ENCODE peak calls at places on chromosomes 3 and 15, in eight cellular contexts. E is left ventricle myocardium inferior, B is PC-3, K is heart left ventricle, Y is trophoblast cell, A is pancreas, M is brain microvascular endothelial cell, V is stomach. O is an unnamed sample.
A peak's percentile ranks its signal among the peaks of the same experiment; 100 is the strongest.

GRCh38 chr3:10392906-10393461 is 72.1 kb upstream of the SEC13 start:
- DNase-seq in A (no peak), Y (no peak), V (no peak), K (no peak), B (no peak), E (no peak), M (no peak), O (no peak)

GRCh38 chr3:9778102-9778501 is 8.4 kb upstream of the CAMK1 start:
- DNase-seq in M (peak; percentile 43), K (no peak), E (no peak), A (no peak), B (peak; percentile 19), Y (no peak), V (no peak), O (peak; percentile 39)

GRCh38 chr3:99896482-99896881 is 78.8 kb downstream of the CMSS1 start:
- DNase-seq in M (no peak), A (no peak), E (no peak), B (no peak), K (no peak), Y (no peak), V (no peak), O (no peak)

GRCh38 chr3:117473981-117474563 is 764.5 kb downstream of the TUSC7 start:
- DNase-seq in K (no peak), E (no peak), V (peak; percentile 38), Y (no peak), A (no peak), B (no peak), M (no peak), O (no peak)

GRCh38 chr3:195441476-195441970 is 1.3 kb downstream of the ACAP2 start:
- DNase-seq in E (no peak), A (no peak), V (no peak), Y (no peak), M (no peak), B (peak; percentile 26), K (no peak), O (no peak)

GRCh38 chr15:55186331-55186730 is 10.4 kb downstream of the RSL24D1 start:
- DNase-seq in E (no peak), M (no peak), A (no peak), Y (no peak), V (no peak), B (no peak), K (no peak), O (no peak)

GRCh38 chr15:43550527-43551363 is 33.3 kb downstream of the MAP1A start:
- DNase-seq in E (no peak), V (no peak), M (no peak), K (no peak), B (no peak), Y (no peak), A (no peak), O (peak; percentile 76)

GRCh38 chr3:52004906-52005395 is 9.3 kb upstream of the RPL29 start:
- DNase-seq in E (no peak), B (no peak), A (no peak), Y (no peak), M (no peak), V (no peak), K (no peak), O (no peak)

GRCh38 chr15:66165856-66166255 is 87.7 kb downstream of the MEGF11 start:
- DNase-seq in Y (no peak), M (no peak), V (no peak), E (no peak), B (no peak), K (no peak), A (no peak), O (no peak)

GRCh38 chr3:143084856-143085731 is 34.5 kb upstream of the CHST2 start:
- DNase-seq in B (peak; percentile 30), K (no peak), Y (peak; percentile 6), A (no peak), M (peak; percentile 88), V (no peak), E (no peak), O (peak; percentile 40)

GRCh38 chr15:63146684-63147083 is 10.6 kb downstream of the RPS27L start:
- DNase-seq in E (no peak), V (no peak), Y (no peak), A (no peak), M (peak; percentile 23), K (no peak), B (peak; percentile 20), O (no peak)

GRCh38 chr15:73956276-73957086 is 30.2 kb downstream of the LOXL1 start:
- DNase-seq in A (no peak), M (peak; percentile 91), K (peak; percentile 10), V (peak; percentile 57), B (peak; percentile 98), E (no peak), Y (no peak), O (peak; percentile 99)

GRCh38 chr3:113132571-113132996 is 78.8 kb upstream of the BOC start:
- DNase-seq in M (no peak), B (peak; percentile 74), Y (no peak), A (no peak), V (no peak), K (no peak), E (no peak), O (no peak)

GRCh38 chr15:62430056-62430455 is 265.0 kb upstream of the C2CD4B start:
- DNase-seq in E (no peak), A (no peak), K (no peak), B (no peak), V (no peak), Y (no peak), M (no peak), O (no peak)

GRCh38 chr3:188472331-188472730 is 318.4 kb downstream of the LPP start:
- DNase-seq in K (no peak), B (peak; percentile 3), E (no peak), V (no peak), A (no peak), Y (no peak), M (no peak), O (no peak)

GRCh38 chr3:178880274-178880673 is 191.3 kb downstream of the ZMAT3 start:
- DNase-seq in K (no peak), A (no peak), V (no peak), B (no peak), M (no peak), Y (no peak), E (no peak), O (no peak)

GRCh38 chr3:56998081-56998529 is 62.4 kb upstream of the SPATA12 start:
- DNase-seq in E (no peak), A (no peak), K (no peak), V (no peak), M (no peak), B (no peak), Y (no peak), O (no peak)

GRCh38 chr15:55151621-55152020 is 45.1 kb downstream of the RSL24D1 start:
- DNase-seq in A (no peak), Y (no peak), V (no peak), B (no peak), K (no peak), E (no peak), M (no peak), O (no peak)

GRCh38 chr15:61871926-61872522 is 188.2 kb downstream of the VPS13C start:
- DNase-seq in V (no peak), A (no peak), E (no peak), B (peak; percentile 45), M (no peak), K (no peak), Y (no peak), O (no peak)

GRCh38 chr3:37979798-37980476 is 10.6 kb upstream of the VILL start:
- DNase-seq in Y (no peak), M (no peak), V (no peak), E (no peak), B (no peak), A (no peak), K (no peak), O (no peak)

GRCh38 chr15:86915811-86916331 is 836.2 kb downstream of the AGBL1 start:
- DNase-seq in V (no peak), K (peak; percentile 21), Y (no peak), E (no peak), A (no peak), B (peak; percentile 48), M (peak; percentile 37), O (peak; percentile 29)

DNA sequence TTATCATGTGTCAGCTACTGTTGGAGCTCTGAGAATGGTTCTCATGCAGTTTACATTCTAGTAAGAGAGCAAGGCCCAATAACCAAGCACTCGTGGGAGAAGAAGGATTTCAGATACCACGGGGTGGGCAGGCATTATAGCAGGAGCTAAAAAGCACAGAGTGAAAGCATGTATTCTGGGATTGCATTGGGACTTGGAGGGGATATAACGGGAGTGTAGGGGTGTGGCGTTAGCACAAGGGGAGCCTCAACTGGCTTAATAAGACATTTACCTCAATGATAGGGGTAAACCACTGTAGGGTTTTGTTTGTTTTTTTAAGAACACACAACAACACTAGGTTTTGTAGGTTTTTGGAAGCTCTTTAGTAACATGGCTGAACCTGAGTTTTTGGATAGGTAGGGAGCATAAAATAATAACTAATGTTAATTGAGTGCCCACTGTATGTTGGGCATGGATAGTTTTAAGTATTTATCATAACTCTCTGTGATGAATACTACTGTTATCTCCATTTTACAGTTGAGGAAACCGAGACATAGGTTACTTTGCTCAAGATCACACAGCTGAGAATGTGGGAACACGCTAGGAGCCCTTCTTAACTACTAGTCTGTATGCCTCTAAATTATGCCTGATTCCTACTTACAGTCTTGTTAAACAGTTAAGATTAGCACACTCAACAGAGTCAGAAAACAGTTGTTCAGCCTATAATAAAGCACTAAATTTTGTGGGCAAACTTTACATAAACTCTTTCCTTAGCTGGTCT is 1.8 kb upstream of the SIAH2 start:
- DNase-seq in E (no peak), M (no peak), A (no peak), B (no peak), V (no peak), K (no peak), Y (no peak), O (no peak)
- H3K4me3 ChIP-seq in E (peak overlapping the region; percentile 88), M (no peak overlapping the region), A (peak overlapping the region; percentile 77), B (peak overlapping the region; percentile 89), V (peak overlapping the region; percentile 79), K (no peak overlapping the region), Y (no peak overlapping the region), O (peak overlapping the region; percentile 76)

GRCh38 chr3:44562147-44562546 is 7.2 kb downstream of the ZKSCAN7 start:
- DNase-seq in K (no peak), Y (no peak), V (no peak), B (no peak), A (no peak), E (no peak), M (no peak), O (no peak)
- H3K36me3 ChIP-seq in K (peaks cover 50% of the 10 kb centered on the region), Y (peaks cover 19% of the 10 kb centered on the region), V (peaks cover 4% of the 10 kb centered on the region), B (no peaks in the 10 kb centered on the region), A (peaks cover 6% of the 10 kb centered on the region), E (peaks cover 50% of the 10 kb centered on the region), M (peaks cover 4% of the 10 kb centered on the region), O (no peaks in the 10 kb centered on the region)

GRCh38 chr3:29610781-29611180 is 329.9 kb downstream of the RBMS3 start:
- DNase-seq in V (no peak), E (no peak), B (no peak), A (no peak), K (no peak), Y (no peak), M (no peak), O (no peak)
- H3K27me3 ChIP-seq in V (no peaks in the 10 kb centered on the region), E (no peaks in the 10 kb centered on the region), B (no peaks in the 10 kb centered on the region), A (no peaks in the 10 kb centered on the region), K (no peaks in the 10 kb centered on the region), Y (no peaks in the 10 kb centered on the region), M (no peaks in the 10 kb centered on the region), O (no peaks in the 10 kb centered on the region)

DNA sequence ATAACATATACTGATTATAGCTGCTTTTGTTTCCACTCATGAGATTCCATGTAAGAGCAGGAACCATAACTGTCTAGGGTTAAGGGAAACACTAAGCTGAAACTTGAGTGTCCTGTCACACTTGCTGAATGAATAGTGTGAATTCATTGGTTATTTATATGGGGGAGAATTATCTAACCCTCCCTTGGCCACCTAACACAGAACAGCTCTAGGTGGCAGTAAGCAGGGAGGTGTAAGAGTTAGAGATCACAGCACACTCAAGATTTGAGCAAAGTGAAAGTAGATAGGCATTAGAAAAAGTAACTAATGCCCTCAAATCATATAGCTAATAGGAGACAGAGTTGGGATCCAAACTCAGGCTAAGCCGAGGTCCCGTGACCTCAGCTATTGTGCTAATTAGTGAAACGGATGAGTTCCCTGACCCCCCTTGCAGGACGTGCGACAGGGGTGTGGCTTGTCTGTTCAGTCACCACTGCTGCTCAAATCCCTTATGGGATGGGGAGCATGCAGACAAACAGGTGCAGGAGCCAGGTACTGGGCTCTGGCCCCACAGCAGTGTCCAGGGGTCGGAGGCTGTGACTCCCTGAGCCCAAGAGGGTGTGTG is 27.7 kb upstream of the ANO10 start:
- DNase-seq in K (no peak), M (no peak), A (no peak), B (no peak), Y (no peak), V (no peak), E (no peak), O (no peak)
- H3K4me3 ChIP-seq in K (no peak overlapping the region), M (no peak overlapping the region), A (peak overlapping the region; percentile 24), B (no peak overlapping the region), Y (no peak overlapping the region), V (peak overlapping the region; percentile 27), E (peak overlapping the region; percentile 33), O (no peak overlapping the region)

O was measured in MG63.